ENCODE peak calls at places on chromosomes 5 and 9, in eight cellular contexts. K is MM.1S, C is heart left ventricle, H is cardiac muscle cell, Q is mesendoderm, O is psoas muscle, S is right atrium auricular region, L is neuronal stem cell. V is an unnamed sample.

GRCh38 chr5:127909078-127909477 is 174.5 kb upstream of the SLC12A2 start:
- DNase-seq in K (peak; percentile 74), C (no peak), H (peak; percentile 75), Q (peak; percentile 83), O (no peak), S (no peak), L (peak; percentile 11), V (peak; percentile 22)

GRCh38 chr9:111572945-111573604 is 26.4 kb downstream of the PTGR1 start:
- DNase-seq in K (no peak), C (no peak), H (peak; percentile 97), Q (no peak), O (no peak), S (no peak), L (no peak), V (no peak)

GRCh38 chr9:2169035-2169434 is 153.9 kb downstream of the SMARCA2 start:
- DNase-seq in K (no peak), C (no peak), H (no peak), Q (no peak), O (no peak), S (no peak), L (no peak), V (no peak)

GRCh38 chr9:127574089-127574921 is 37.8 kb upstream of the STXBP1 start:
- DNase-seq in K (no peak), C (no peak), H (peak; percentile 38), Q (no peak), O (no peak), S (no peak), L (no peak), V (no peak)

GRCh38 chr9:33163433-33164137 is 3.6 kb downstream of the B4GALT1 start:
- DNase-seq in K (no peak), C (no peak), H (no peak), Q (no peak), O (no peak), S (peak; percentile 58), L (no peak), V (no peak)

GRCh38 chr9:15724006-15724405 is 171.2 kb downstream of the CCDC171 start:
- DNase-seq in K (no peak), C (no peak), H (peak; percentile 43), Q (no peak), O (no peak), S (no peak), L (no peak), V (no peak)

GRCh38 chr5:127136908-127137307 is 63.6 kb upstream of the C5orf63 start:
- DNase-seq in K (no peak), C (no peak), H (no peak), Q (no peak), O (no peak), S (no peak), L (no peak), V (no peak)

GRCh38 chr5:124456244-124456643 is 290.2 kb downstream of the ZNF608 start:
- DNase-seq in K (no peak), C (no peak), H (no peak), Q (no peak), O (no peak), S (no peak), L (no peak), V (no peak)

GRCh38 chr9:91188719-91189590 is 172.8 kb downstream of the AUH start:
- DNase-seq in K (no peak), C (no peak), H (no peak), Q (no peak), O (no peak), S (no peak), L (no peak), V (no peak)

GRCh38 chr5:149356391-149356790 is 1.5 kb upstream of the PCYOX1L start:
- DNase-seq in K (peak; percentile 5), C (no peak), H (no peak), Q (no peak), O (no peak), S (no peak), L (no peak), V (no peak)

GRCh38 chr9:133060417-133060841 is 1.4 kb upstream of the CEL start:
- DNase-seq in K (peak; percentile 45), C (no peak), H (peak; percentile 12), Q (peak; percentile 93), O (no peak), S (no peak), L (no peak), V (no peak)

DNA sequence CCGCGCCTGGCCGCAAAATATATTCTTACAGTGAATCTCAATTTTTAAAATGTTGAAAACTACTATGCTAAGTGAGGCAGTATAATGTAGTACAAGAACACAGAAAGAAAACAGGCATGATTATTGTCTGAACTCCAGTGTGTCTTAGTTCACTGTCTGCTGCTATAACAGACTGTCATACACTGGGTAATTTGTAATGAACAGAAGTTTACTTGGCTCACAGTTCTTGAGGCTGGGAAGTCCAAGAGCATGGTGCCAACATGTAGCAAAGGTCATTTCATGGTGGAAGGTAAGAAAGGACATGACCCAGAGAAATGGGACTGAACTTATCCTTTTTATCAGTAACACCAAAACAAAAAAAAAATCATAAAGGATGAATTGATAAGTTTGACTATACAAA is 19.9 kb upstream of the TEX10 start:
- DNase-seq in K (no peak), C (no peak), H (no peak), Q (no peak), O (no peak), S (no peak), L (no peak), V (no peak)
- H3K4me1 ChIP-seq in K (no peaks in the 10 kb centered on the region), C (no peaks in the 10 kb centered on the region), H (no peaks in the 10 kb centered on the region), Q (no peaks in the 10 kb centered on the region), O (no peaks in the 10 kb centered on the region), S (no peaks in the 10 kb centered on the region), L (no peaks in the 10 kb centered on the region), V (no peaks in the 10 kb centered on the region)

GRCh38 chr5:9265391-9266287 is 280.2 kb downstream of the SEMA5A start:
- DNase-seq in K (no peak), C (peak; percentile 49), H (peak; percentile 77), Q (peak; percentile 90), O (no peak), S (no peak), L (no peak), V (no peak)

GRCh38 chr5:9263656-9264055 is 282.2 kb downstream of the SEMA5A start:
- DNase-seq in K (no peak), C (no peak), H (no peak), Q (no peak), O (no peak), S (no peak), L (no peak), V (no peak)

GRCh38 chr5:9269024-9269423 is 276.9 kb downstream of the SEMA5A start:
- DNase-seq in K (no peak), C (no peak), H (no peak), Q (peak; percentile 56), O (no peak), S (no peak), L (no peak), V (no peak)

DNA sequence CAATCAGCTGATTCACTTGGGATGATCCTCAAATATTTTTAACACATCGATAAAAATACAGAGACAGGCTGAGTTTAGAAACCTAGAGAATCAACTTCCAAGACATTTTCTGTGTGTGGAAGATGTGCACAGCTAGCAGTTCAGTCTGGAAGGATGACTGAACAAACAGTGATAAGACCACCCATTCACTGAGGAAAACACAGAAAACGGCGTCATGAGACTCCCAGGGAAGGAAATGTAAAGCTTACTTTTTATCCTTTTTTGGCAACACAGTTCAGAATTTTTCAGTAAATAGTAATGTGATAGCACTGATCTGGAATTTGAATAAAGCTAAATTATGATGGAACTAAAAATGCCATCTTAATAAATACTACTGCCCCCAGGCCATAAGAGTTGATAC is 277.6 kb downstream of the SEMA5A start:
- DNase-seq in K (no peak), C (no peak), H (peak; percentile 16), Q (no peak), O (no peak), S (no peak), L (no peak), V (no peak)
- H3K36me3 ChIP-seq in K (no peaks in the 10 kb centered on the region), C (no peaks in the 10 kb centered on the region), H (no peaks in the 10 kb centered on the region), Q (no peaks in the 10 kb centered on the region), O (no peaks in the 10 kb centered on the region), S (no peaks in the 10 kb centered on the region), L (peaks cover 1% of the 10 kb centered on the region), V (no peaks in the 10 kb centered on the region)

GRCh38 chr9:130196643-130197042 is 24.4 kb downstream of the NCS1 start:
- DNase-seq in K (no peak), C (no peak), H (no peak), Q (no peak), O (no peak), S (no peak), L (no peak), V (no peak)
- H3K4me1 ChIP-seq in K (no peaks in the 10 kb centered on the region), C (no peaks in the 10 kb centered on the region), H (peaks cover 67% of the 10 kb centered on the region), Q (no peaks in the 10 kb centered on the region), O (no peaks in the 10 kb centered on the region), S (no peaks in the 10 kb centered on the region), L (peaks cover 37% of the 10 kb centered on the region), V (no peaks in the 10 kb centered on the region)

GRCh38 chr5:140664353-140665119 is at the start of gene WDR55:
- DNase-seq in K (peak; percentile 95), C (peak; percentile 98), H (peak; percentile 93), Q (peak; percentile 97), O (peak; percentile 97), S (peak; percentile 97), L (peak; percentile 86), V (peak; percentile 95)
- H3K36me3 ChIP-seq in K (no peaks in the 10 kb centered on the region), C (peaks cover 64% of the 10 kb centered on the region), H (peaks cover 40% of the 10 kb centered on the region), Q (peaks cover 6% of the 10 kb centered on the region), O (peaks cover 21% of the 10 kb centered on the region), S (peaks cover 53% of the 10 kb centered on the region), L (peaks cover 36% of the 10 kb centered on the region), V (peaks cover 51% of the 10 kb centered on the region)

GRCh38 chr5:141515141-141515540 is 26.3 kb downstream of the PCDHGC5 start:
- DNase-seq in K (no peak), C (no peak), H (no peak), Q (no peak), O (no peak), S (no peak), L (no peak), V (no peak)
- H3K4me1 ChIP-seq in K (peaks cover 40% of the 10 kb centered on the region), C (peaks cover 73% of the 10 kb centered on the region), H (peaks cover 3% of the 10 kb centered on the region), Q (peaks cover 5% of the 10 kb centered on the region), O (peaks cover 69% of the 10 kb centered on the region), S (no peaks in the 10 kb centered on the region), L (peaks cover 28% of the 10 kb centered on the region), V (peaks cover 20% of the 10 kb centered on the region)

DNA sequence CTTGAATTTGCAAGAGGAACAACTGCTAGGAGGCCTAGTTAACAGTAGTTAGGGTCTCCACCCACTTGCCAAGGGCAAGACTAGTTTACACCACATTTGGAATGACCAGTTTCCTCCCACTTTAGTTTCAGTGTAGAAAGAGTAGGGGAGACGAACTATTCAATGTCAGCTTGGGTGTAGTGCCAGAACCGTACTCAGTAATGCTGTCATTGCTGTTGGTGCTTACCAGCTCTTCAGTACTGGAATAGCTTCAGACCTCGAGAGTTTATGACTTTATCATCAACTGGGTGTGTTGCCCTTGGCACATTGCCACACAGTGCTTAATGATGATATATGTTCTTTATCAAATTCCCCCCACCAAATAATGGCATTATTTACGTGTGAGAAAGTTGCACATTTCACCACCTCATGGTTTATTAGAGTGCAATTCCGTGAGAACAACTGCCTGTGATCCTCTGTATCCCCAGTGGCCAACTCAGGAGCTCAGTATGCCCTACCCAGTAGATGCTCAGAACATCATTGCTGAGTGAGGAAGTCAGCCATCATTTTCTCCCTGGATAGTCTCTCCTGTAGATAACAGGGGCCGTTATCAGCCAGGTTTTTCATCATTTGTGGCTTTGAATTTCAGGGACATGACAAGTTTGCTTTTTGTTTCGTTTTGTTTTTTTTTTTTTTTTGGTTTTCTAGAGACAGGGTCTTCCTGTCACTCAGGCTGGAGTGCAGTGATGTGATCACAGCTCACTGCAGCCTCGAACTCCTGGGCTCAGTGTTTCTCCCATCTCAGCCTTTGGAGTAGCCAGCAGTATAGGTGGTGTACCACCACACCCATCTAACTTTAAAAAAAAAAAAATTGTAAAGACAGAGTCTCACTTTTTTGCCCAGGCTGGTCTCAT is 67.3 kb downstream of the DOCK8 start:
- DNase-seq in K (no peak), C (no peak), H (no peak), Q (no peak), O (no peak), S (no peak), L (no peak), V (peak; percentile 22)
- H3K36me3 ChIP-seq in K (no peaks in the 10 kb centered on the region), C (no peaks in the 10 kb centered on the region), H (no peaks in the 10 kb centered on the region), Q (no peaks in the 10 kb centered on the region), O (no peaks in the 10 kb centered on the region), S (no peaks in the 10 kb centered on the region), L (no peaks in the 10 kb centered on the region), V (peaks cover 55% of the 10 kb centered on the region)